ENCODE peak calls at places on chromosomes 11 and 22, in seven cellular contexts. S is B cell; Z is psoas muscle; P is NCI-H1105 treated with DMSO at 0.1 percent for 48 hours; I is epithelial cell of esophagus; Y is CD4-positive, alpha-beta T cell; N is Right ventricle myocardium superior. H is an unnamed sample.

GRCh38 chr22:17471901-17472566 is 91.3 kb upstream of the SLC25A18 start:
- DNase-seq in N (no peak), Y (no peak), Z (no peak), I (peak; percentile 4), P (no peak), S (no peak), H (no peak)

GRCh38 chr11:86978756-86979608 is 23.8 kb upstream of the FZD4 start:
- DNase-seq in Z (no peak), S (no peak), I (peak; percentile 58), P (peak; percentile 29), N (no peak), Y (no peak), H (peak; percentile 9)

GRCh38 chr11:61917357-61918109 is at the start of gene RAB3IL1:
- DNase-seq in S (no peak), Y (no peak), P (no peak), N (peak; percentile 84), I (no peak), Z (peak; percentile 82), H (no peak)

GRCh38 chr11:90874971-90875370 is 652.1 kb upstream of the CHORDC1 start:
- DNase-seq in I (peak; percentile 69), S (no peak), Z (no peak), N (no peak), P (no peak), Y (no peak), H (no peak)

GRCh38 chr11:126090452-126090851 is 27.8 kb upstream of the CDON start:
- DNase-seq in Z (no peak), I (no peak), P (peak; percentile 93), Y (no peak), N (no peak), S (no peak), H (peak; percentile 59)

GRCh38 chr11:34245043-34245442 is 112.8 kb downstream of the ABTB2 start:
- DNase-seq in P (no peak), Y (no peak), Z (no peak), S (no peak), N (no peak), I (no peak), H (no peak)

GRCh38 chr11:120344302-120345004 is 8.2 kb downstream of the ARHGEF12 start:
- DNase-seq in Z (no peak), Y (no peak), S (peak; percentile 80), N (no peak), I (peak; percentile 47), P (no peak), H (peak; percentile 64)

GRCh38 chr11:86303257-86303656 is 1.2 kb downstream of the HIKESHI start:
- DNase-seq in S (no peak), Y (no peak), Z (no peak), I (no peak), N (no peak), P (no peak), H (no peak)

GRCh38 chr11:71368966-71369365 is 79.2 kb downstream of the DHCR7 start:
- DNase-seq in S (no peak), N (no peak), Z (no peak), Y (no peak), P (no peak), I (no peak), H (no peak)

GRCh38 chr11:1340111-1340510 is 30.7 kb upstream of the TOLLIP start:
- DNase-seq in P (no peak), Z (no peak), S (no peak), Y (no peak), N (no peak), I (no peak), H (no peak)

GRCh38 chr22:44151661-44152060 is 29.1 kb upstream of the PARVG start:
- DNase-seq in Z (no peak), N (no peak), P (no peak), S (no peak), Y (no peak), I (no peak), H (no peak)

GRCh38 chr11:70073881-70074371 is 4.2 kb upstream of the ANO1 start:
- DNase-seq in Y (no peak), Z (no peak), I (peak; percentile 28), P (no peak), N (no peak), S (peak; percentile 29), H (no peak)

GRCh38 chr22:23067023-23067650 is 3.2 kb upstream of the GNAZ start:
- DNase-seq in Y (no peak), Z (no peak), P (no peak), I (no peak), S (no peak), N (no peak), H (no peak)

GRCh38 chr22:40728731-40729189 is 49.5 kb downstream of the MCHR1 start:
- DNase-seq in N (no peak), P (peak; percentile 89), S (no peak), I (peak; percentile 79), Y (peak; percentile 65), Z (no peak), H (peak; percentile 74)

GRCh38 chr22:44724859-44725258 is 22.9 kb downstream of the PRR5 start:
- DNase-seq in Z (no peak), I (no peak), S (no peak), Y (no peak), N (no peak), P (no peak), H (no peak)

GRCh38 chr11:330307-330693 is 9.6 kb upstream of the IFITM3 start:
- DNase-seq in N (no peak), Z (no peak), P (no peak), Y (no peak), S (no peak), I (no peak), H (no peak)

GRCh38 chr11:94525933-94526332 is 13.7 kb downstream of the C11orf97 start:
- DNase-seq in N (peak; percentile 82), S (no peak), Z (peak; percentile 40), P (peak; percentile 19), I (peak; percentile 64), Y (no peak), H (peak; percentile 91)

GRCh38 chr11:124285610-124286344 is 28.0 kb downstream of the OR8D1 start:
- DNase-seq in S (no peak), Y (no peak), Z (no peak), P (peak; percentile 62), I (peak; percentile 37), N (no peak), H (no peak)

GRCh38 chr11:68806931-68807844 is 34.5 kb downstream of the CPT1A start:
- DNase-seq in I (peak; percentile 54), Z (no peak), S (no peak), Y (no peak), P (no peak), N (no peak), H (no peak)

GRCh38 chr11:31799036-31799793 is 11.9 kb downstream of the PAX6 start:
- DNase-seq in S (no peak), Z (no peak), I (no peak), Y (no peak), N (no peak), P (no peak), H (no peak)

GRCh38 chr22:35891442-35891841 is 137.2 kb downstream of the RBFOX2 start:
- DNase-seq in P (no peak), Y (no peak), N (no peak), Z (no peak), I (no peak), S (no peak), H (no peak)

GRCh38 chr11:96464695-96465307 is 75.0 kb downstream of the JRKL start:
- DNase-seq in Y (no peak), S (no peak), P (peak; percentile 94), N (no peak), Z (no peak), I (peak; percentile 77), H (peak; percentile 92)

GRCh38 chr11:120819003-120819402 is 204.9 kb upstream of the TBCEL start:
- DNase-seq in I (no peak), P (no peak), Z (no peak), Y (no peak), N (no peak), S (no peak), H (peak; percentile 12)

GRCh38 chr11:117144477-117145392 is 648 bp downstream of the PAFAH1B2 start:
- DNase-seq in I (peak; percentile 82), Y (peak; percentile 8), P (peak; percentile 53), Z (peak; percentile 53), S (peak; percentile 70), N (peak; percentile 77), H (no peak)

GRCh38 chr22:22378446-22379415 is 129.8 kb downstream of the ZNF280B start:
- DNase-seq in N (no peak), I (no peak), P (no peak), S (no peak), Y (no peak), Z (no peak), H (no peak)

GRCh38 chr11:88849368-88849767 is 216.4 kb downstream of the GRM5 start:
- DNase-seq in S (no peak), I (peak; percentile 66), Y (no peak), P (no peak), Z (no peak), N (no peak), H (no peak)

GRCh38 chr11:47220401-47220821 is 5.6 kb downstream of the DDB2 start:
- DNase-seq in P (no peak), S (no peak), Z (no peak), N (no peak), I (peak; percentile 80), Y (no peak), H (no peak)

GRCh38 chr11:109612481-109612880 is 190.5 kb downstream of the C11orf87 start:
- DNase-seq in Z (no peak), P (no peak), N (no peak), S (no peak), I (peak; percentile 33), Y (no peak), H (no peak)

GRCh38 chr22:40599731-40600130 is 36.8 kb downstream of the MRTFA start:
- DNase-seq in Y (no peak), Z (no peak), S (no peak), I (no peak), N (no peak), P (no peak), H (no peak)

GRCh38 chr11:134124660-134125451 is 56.0 kb downstream of the JAM3 start:
- DNase-seq in N (peak; percentile 72), S (no peak), Y (no peak), Z (peak; percentile 51), I (no peak), P (peak; percentile 65), H (no peak)

GRCh38 chr22:47071078-47071811 is 308.8 kb downstream of the TBC1D22A start:
- DNase-seq in Y (no peak), S (peak; percentile 13), I (no peak), Z (no peak), N (no peak), P (no peak), H (no peak)

GRCh38 chr22:23073506-23074229 is 3.3 kb downstream of the GNAZ start:
- DNase-seq in Y (no peak), Z (peak; percentile 7), I (no peak), S (no peak), N (peak; percentile 18), P (no peak), H (no peak)

H was measured in DMS79 treated with DMSO at 0.1 percent for 48 hours.